ENCODE peak calls at places on chromosomes 11 and 22, in six cellular contexts. V, Q, T, R, D and C are unnamed samples.
A peak's percentile ranks its signal among the peaks of the same experiment; 100 is the strongest.

GRCh38 chr11:131910491-131911387 is 540.3 kb downstream of the NTM start:
- DNase-seq in D (peak; percentile 3), R (no peak), V (no peak), Q (no peak), T (no peak), C (no peak)

GRCh38 chr22:46833228-46833627 is 70.8 kb downstream of the TBC1D22A start:
- DNase-seq in D (peak; percentile 44), T (no peak), V (no peak), Q (no peak), R (no peak), C (no peak)

GRCh38 chr11:1870721-1871466 is 18.0 kb downstream of the LSP1 start:
- DNase-seq in R (no peak), T (no peak), Q (no peak), V (no peak), D (no peak), C (no peak)

GRCh38 chr11:72223615-72224586 is 666 bp upstream of the INPPL1 start:
- DNase-seq in T (peak; percentile 69), R (no peak), V (peak; percentile 33), Q (peak; percentile 48), D (peak; percentile 65), C (no peak)

GRCh38 chr22:27206001-27206746 is 548.8 kb downstream of the MIAT start:
- DNase-seq in D (no peak), Q (no peak), T (no peak), R (no peak), V (no peak), C (no peak)

GRCh38 chr11:46065681-46066080 is 55.6 kb downstream of the PHF21A start:
- DNase-seq in D (no peak), T (no peak), R (no peak), Q (no peak), V (no peak), C (no peak)

GRCh38 chr22:39719559-39720450 is 149.3 kb downstream of the CACNA1I start:
- DNase-seq in D (no peak), T (no peak), R (no peak), Q (no peak), V (no peak), C (no peak)

GRCh38 chr11:121672630-121673487 is 220.1 kb upstream of the SORL1-AS1 start:
- DNase-seq in Q (no peak), R (no peak), D (no peak), V (no peak), T (no peak), C (no peak)

GRCh38 chr11:128632151-128632791 is 44.9 kb upstream of the ETS1 start:
- DNase-seq in D (peak; percentile 44), Q (no peak), T (no peak), V (no peak), R (peak; percentile 28), C (no peak)

GRCh38 chr11:78039919-78040671 is 17.0 kb upstream of the KCTD14 start:
- DNase-seq in D (peak; percentile 63), V (no peak), Q (no peak), R (peak; percentile 64), T (peak; percentile 15), C (peak; percentile 42)

GRCh38 chr11:108654994-108655631 is 9.8 kb upstream of the DDX10 start:
- DNase-seq in V (no peak), R (peak; percentile 22), Q (no peak), D (peak; percentile 54), T (no peak), C (no peak)

GRCh38 chr11:72409458-72409857 is 24.9 kb downstream of the CLPB start:
- DNase-seq in D (no peak), Q (no peak), T (no peak), R (no peak), V (no peak), C (no peak)

GRCh38 chr11:93059074-93059957 is 89.9 kb downstream of the MTNR1B start:
- DNase-seq in R (no peak), D (no peak), T (no peak), Q (no peak), V (no peak), C (no peak)

GRCh38 chr22:38955250-38955775 is 2.1 kb upstream of the APOBEC3A start:
- DNase-seq in Q (no peak), T (no peak), V (no peak), D (no peak), R (no peak), C (no peak)

GRCh38 chr11:68128682-68129327 is 7.6 kb upstream of the CHKA start:
- DNase-seq in R (no peak), V (no peak), T (no peak), D (no peak), Q (no peak), C (no peak)

GRCh38 chr11:33703771-33704170 is 3.1 kb upstream of the C11orf91 start:
- DNase-seq in Q (no peak), T (no peak), D (peak; percentile 44), R (no peak), V (no peak), C (no peak)

GRCh38 chr11:64865286-64866172 is 12.9 kb downstream of the EHD1 start:
- DNase-seq in Q (no peak), V (no peak), D (no peak), R (no peak), T (no peak), C (no peak)

GRCh38 chr11:74306440-74307175 is 4.8 kb downstream of the P4HA3 start:
- DNase-seq in R (no peak), T (no peak), Q (no peak), D (no peak), V (no peak), C (no peak)

GRCh38 chr11:75429902-75430691 is 2.9 kb downstream of the KLHL35 start:
- DNase-seq in T (peak; percentile 66), V (peak; percentile 36), D (peak; percentile 76), R (peak; percentile 52), Q (peak; percentile 36), C (no peak)

GRCh38 chr22:24801906-24802504 is 4.0 kb upstream of the SGSM1 start:
- DNase-seq in V (no peak), D (no peak), T (no peak), Q (no peak), R (no peak), C (no peak)

GRCh38 chr11:66870131-66870530 is 13.3 kb downstream of the LRFN4 start:
- DNase-seq in V (no peak), R (no peak), Q (no peak), D (no peak), T (no peak), C (no peak)

GRCh38 chr11:4611986-4612385 is 4.0 kb upstream of the TRIM68 start:
- DNase-seq in T (no peak), V (no peak), Q (no peak), D (no peak), R (no peak), C (no peak)

GRCh38 chr11:102807921-102808320 is 10.0 kb upstream of the MMP1 start:
- DNase-seq in D (peak; percentile 75), T (no peak), Q (no peak), R (no peak), V (no peak), C (no peak)

GRCh38 chr11:65498042-65498726 is 661 bp upstream of the MALAT1 start:
- DNase-seq in V (no peak), D (peak; percentile 82), Q (peak; percentile 56), T (peak; percentile 55), R (no peak), C (peak; percentile 46)

GRCh38 chr22:28711820-28712777 is 29.5 kb downstream of the CHEK2 start:
- DNase-seq in R (peak; percentile 79), T (no peak), D (peak; percentile 91), Q (no peak), V (no peak), C (no peak)

GRCh38 chr11:61532136-61533038 is 23.8 kb downstream of the LRRC10B start:
- DNase-seq in V (peak; percentile 13), T (peak; percentile 40), D (peak; percentile 49), Q (peak; percentile 6), R (no peak), C (no peak)

GRCh38 chr11:28981331-28981865 is 873.2 kb downstream of the METTL15 start:
- DNase-seq in R (no peak), V (no peak), T (no peak), Q (no peak), D (no peak), C (no peak)

GRCh38 chr22:43862882-43863202 is 529 bp upstream of the SULT4A1 start:
- DNase-seq in Q (no peak), T (no peak), V (no peak), R (no peak), D (no peak), C (no peak)

GRCh38 chr22:22357024-22357868 is 112.7 kb downstream of the VPREB1 start:
- DNase-seq in Q (peak; percentile 37), T (peak; percentile 75), R (no peak), D (peak; percentile 68), V (peak; percentile 51), C (no peak)

GRCh38 chr22:35517769-35518530 is 22.7 kb upstream of the RASD2 start:
- DNase-seq in D (peak; percentile 25), V (no peak), Q (no peak), T (no peak), R (no peak), C (no peak)

GRCh38 chr11:131739243-131739882 is 368.9 kb downstream of the NTM start:
- DNase-seq in R (no peak), Q (no peak), V (no peak), T (no peak), D (no peak), C (no peak)

GRCh38 chr11:11622772-11623531 is 1.1 kb upstream of the GALNT18 start:
- DNase-seq in D (no peak), T (no peak), Q (no peak), R (no peak), V (no peak), C (no peak)

GRCh38 chr11:2825886-2826678 is 59.5 kb downstream of the CDKN1C start:
- DNase-seq in D (no peak), V (no peak), Q (no peak), R (peak; percentile 83), T (no peak), C (peak; percentile 70)

GRCh38 chr11:16791494-16791961 is 53.1 kb downstream of the C11orf58 start:
- DNase-seq in T (no peak), R (peak; percentile 69), V (no peak), Q (no peak), D (peak; percentile 75), C (no peak)

GRCh38 chr11:82267186-82267585 is 466.5 kb downstream of the FAM181B start:
- DNase-seq in V (no peak), R (no peak), T (no peak), Q (no peak), D (no peak), C (no peak)

GRCh38 chr22:21942407-21942895 is 10.2 kb downstream of the PPM1F start:
- DNase-seq in R (peak; percentile 47), D (peak; percentile 49), Q (no peak), V (no peak), T (peak; percentile 18), C (no peak)

GRCh38 chr22:50672041-50672440 is 582 bp upstream of the SHANK3 start:
- DNase-seq in V (no peak), R (no peak), T (no peak), Q (no peak), D (no peak), C (no peak)

GRCh38 chr11:22774716-22775115 is 54.9 kb downstream of the SVIP start:
- DNase-seq in Q (no peak), T (no peak), V (no peak), R (no peak), D (no peak), C (no peak)

GRCh38 chr11:46912526-46913150 is 5.7 kb downstream of the LRP4 start:
- DNase-seq in R (no peak), Q (no peak), D (no peak), V (no peak), T (no peak), C (no peak)

GRCh38 chr22:35972559-35972958 is 56.1 kb downstream of the RBFOX2 start:
- DNase-seq in T (no peak), R (no peak), D (no peak), Q (no peak), V (no peak), C (no peak)